ENCODE peak calls at places on chromosomes 4 and X, in nine cellular contexts. O is GM13976, H is BJ, Z is foreskin fibroblast, J is mammary epithelial cell, F is HFFc6, Q is nephron progenitor cell, X is neural progenitor cell, M is A549. T is an unnamed sample.

GRCh38 chr4:102868153-102868781 is 525 bp upstream of the CISD2 start:
- DNase-seq in O (no peak), H (no peak), Z (peak; percentile 2), J (no peak), F (no peak), Q (peak; percentile 3), X (no peak), M (peak; percentile 9), T (no peak)

GRCh38 chrX:24380273-24381036 is 20.0 kb downstream of the SUPT20HL1 start:
- DNase-seq in O (no peak), H (no peak), Z (no peak), J (no peak), F (no peak), Q (no peak), X (no peak), M (no peak), T (no peak)

GRCh38 chrX:135512508-135513139 is 7.8 kb upstream of the INTS6L start:
- DNase-seq in O (no peak), H (no peak), Z (no peak), J (no peak), F (no peak), Q (no peak), X (no peak), M (no peak), T (no peak)

GRCh38 chr4:168923526-168924194 is 86.4 kb downstream of the CBR4 start:
- DNase-seq in O (peak; percentile 57), H (peak; percentile 33), Z (peak; percentile 72), J (peak; percentile 42), F (peak; percentile 49), Q (peak; percentile 60), X (peak; percentile 82), M (peak; percentile 78), T (no peak)

GRCh38 chrX:119512145-119512800 is 44.0 kb downstream of the SLC25A5 start:
- DNase-seq in O (peak; percentile 64), H (no peak), Z (peak; percentile 53), J (peak; percentile 60), F (peak; percentile 59), Q (peak; percentile 50), X (peak; percentile 82), M (peak; percentile 88), T (no peak)

GRCh38 chrX:154074199-154074598 is 23.3 kb downstream of the MECP2 start:
- DNase-seq in O (no peak), H (no peak), Z (no peak), J (peak; percentile 54), F (peak; percentile 62), Q (no peak), X (no peak), M (peak; percentile 28), T (no peak)

GRCh38 chrX:84469226-84469625 is 33.0 kb downstream of the HDX start:
- DNase-seq in O (no peak), H (no peak), Z (no peak), J (peak; percentile 32), F (no peak), Q (no peak), X (no peak), M (no peak), T (no peak)

GRCh38 chr4:127055349-127055748 is 577.4 kb upstream of the INTU start:
- DNase-seq in O (no peak), H (no peak), Z (peak; percentile 22), J (peak; percentile 65), F (no peak), Q (no peak), X (no peak), M (no peak), T (no peak)

GRCh38 chrX:40871385-40872082 is 136.2 kb upstream of the MED14 start:
- DNase-seq in O (peak; percentile 51), H (no peak), Z (no peak), J (peak; percentile 61), F (no peak), Q (no peak), X (no peak), M (no peak), T (no peak)

GRCh38 chr4:5638316-5638715 is 70.0 kb downstream of the EVC2 start:
- DNase-seq in O (no peak), H (peak; percentile 68), Z (peak; percentile 73), J (peak; percentile 75), F (peak; percentile 91), Q (no peak), X (no peak), M (peak; percentile 37), T (no peak)

GRCh38 chr4:141565379-141566089 is 70.8 kb upstream of the IL15 start:
- DNase-seq in O (no peak), H (no peak), Z (no peak), J (no peak), F (no peak), Q (no peak), X (no peak), M (peak; percentile 84), T (no peak)
- TF ChIP-seq CTCF in O (no peak), H (no peak), Z (no peak), J (no peak), F (no peak), Q (no peak), X (no peak), M (no peak), T (no peak)

GRCh38 chrX:19673334-19674040 is 158.2 kb upstream of the MAP3K15 start:
- DNase-seq in O (no peak), H (peak; percentile 64), Z (peak; percentile 89), J (peak; percentile 80), F (peak; percentile 89), Q (no peak), X (no peak), M (peak; percentile 93), T (peak; percentile 37)
- TF ChIP-seq CTCF in O (no peak), H (no peak), Z (no peak), J (no peak), F (no peak), Q (no peak), X (no peak), M (no peak), T (no peak)

GRCh38 chr4:29082684-29083083 is 1637.5 kb upstream of the PCDH7 start:
- DNase-seq in O (no peak), H (no peak), Z (no peak), J (no peak), F (no peak), Q (no peak), X (no peak), M (no peak), T (no peak)

GRCh38 chr4:29079260-29079659 is 1640.9 kb upstream of the PCDH7 start:
- DNase-seq in O (no peak), H (no peak), Z (no peak), J (no peak), F (no peak), Q (no peak), X (no peak), M (no peak), T (no peak)

GRCh38 chr4:29085748-29086147 is 1634.4 kb upstream of the PCDH7 start:
- DNase-seq in O (no peak), H (no peak), Z (no peak), J (no peak), F (no peak), Q (no peak), X (no peak), M (no peak), T (no peak)

GRCh38 chr4:29081230-29081955 is 1638.8 kb upstream of the PCDH7 start:
- DNase-seq in O (no peak), H (no peak), Z (no peak), J (no peak), F (peak; percentile 21), Q (no peak), X (no peak), M (no peak), T (no peak)
- TF ChIP-seq CTCF in O (no peak), H (peak; percentile 12), Z (peak; percentile 11), J (no peak), F (peak; percentile 83), Q (no peak), X (peak; percentile 28), M (no peak), T (no peak)

GRCh38 chr4:27662426-27662825 is 801.8 kb downstream of the STIM2 start:
- DNase-seq in O (no peak), H (no peak), Z (no peak), J (no peak), F (no peak), Q (no peak), X (peak; percentile 7), M (no peak), T (no peak)

GRCh38 chr4:27668001-27668400 is 807.4 kb downstream of the STIM2 start:
- DNase-seq in O (no peak), H (no peak), Z (no peak), J (no peak), F (no peak), Q (no peak), X (no peak), M (no peak), T (no peak)

GRCh38 chr4:27666943-27667342 is 806.3 kb downstream of the STIM2 start:
- DNase-seq in O (no peak), H (no peak), Z (no peak), J (peak; percentile 3), F (no peak), Q (no peak), X (peak; percentile 46), M (peak; percentile 26), T (no peak)
- TF ChIP-seq CTCF in O (no peak), H (no peak), Z (no peak), J (no peak), F (peak; percentile 36), Q (no peak), X (peak; percentile 51), M (no peak), T (no peak)

GRCh38 chr4:10806993-10807645 is 122.6 kb upstream of the CLNK start:
- DNase-seq in O (no peak), H (no peak), Z (no peak), J (no peak), F (no peak), Q (no peak), X (no peak), M (no peak), T (no peak)
- TF ChIP-seq CTCF in O (no peak), H (no peak), Z (no peak), J (no peak), F (no peak), Q (no peak), X (no peak), M (no peak), T (no peak)

T was measured in omental fat pad.